ENCODE peak calls at places on chromosomes 13 and 19, in seven cellular contexts. W, I, O, N, S, G and P are unnamed samples.

GRCh38 chr13:44431150-44431549 is 57.5 kb downstream of the SERP2 start:
- DNase-seq in S (no peak), W (no peak), I (no peak), N (no peak), G (peak; percentile 70), O (no peak), P (no peak)

GRCh38 chr19:39223703-39224279 is 19.7 kb upstream of the SYCN start:
- DNase-seq in S (peak; percentile 48), W (no peak), G (no peak), O (peak; percentile 89), I (no peak), N (peak; percentile 22), P (no peak)

GRCh38 chr19:28972144-28972543 is 240.8 kb downstream of the UQCRFS1 start:
- DNase-seq in G (no peak), S (no peak), W (no peak), I (no peak), O (no peak), N (no peak), P (no peak)

GRCh38 chr13:49759503-49759902 is 33.0 kb downstream of the KPNA3 start:
- DNase-seq in N (no peak), I (no peak), W (no peak), G (no peak), O (no peak), S (no peak), P (no peak)

GRCh38 chr13:43273362-43273761 is 250.0 kb downstream of the DNAJC15 start:
- DNase-seq in S (no peak), W (no peak), G (no peak), O (no peak), N (no peak), I (no peak), P (no peak)

GRCh38 chr13:109345433-109345941 is 440.9 kb downstream of the IRS2 start:
- DNase-seq in G (no peak), W (no peak), O (no peak), I (no peak), N (peak; percentile 78), S (no peak), P (no peak)

GRCh38 chr13:97758317-97758716 is 195.2 kb upstream of the IPO5 start:
- DNase-seq in I (no peak), N (no peak), O (no peak), G (no peak), S (no peak), W (no peak), P (peak; percentile 53)

GRCh38 chr13:113152894-113153809 is 5.3 kb upstream of the PROZ start:
- DNase-seq in G (peak; percentile 36), S (peak; percentile 35), O (peak; percentile 73), W (no peak), I (no peak), N (no peak), P (no peak)

GRCh38 chr13:93861818-93862217 is 617.7 kb downstream of the DCT start:
- DNase-seq in S (no peak), O (no peak), I (no peak), N (no peak), G (no peak), W (no peak), P (no peak)

GRCh38 chr13:99981115-99982020 is at the start of gene ZIC2:
- DNase-seq in S (peak; percentile 81), N (no peak), I (no peak), G (no peak), O (peak; percentile 86), W (peak; percentile 73), P (no peak)

GRCh38 chr19:46495789-46496099 is at the start of gene PNMA8B:
- DNase-seq in O (peak; percentile 98), W (no peak), I (no peak), N (no peak), S (peak; percentile 67), G (no peak), P (no peak)

GRCh38 chr19:56727731-56728130 is 56.2 kb upstream of the ZNF835 start:
- DNase-seq in O (no peak), W (no peak), I (no peak), G (no peak), N (no peak), S (no peak), P (no peak)

GRCh38 chr19:17325881-17326594 is 8.6 kb downstream of the ANO8 start:
- DNase-seq in O (no peak), G (no peak), W (no peak), S (no peak), I (no peak), N (no peak), P (no peak)

GRCh38 chr19:39401549-39402416 is 4.9 kb upstream of the ZFP36 start:
- DNase-seq in S (no peak), G (peak; percentile 96), N (no peak), I (no peak), O (no peak), W (peak; percentile 78), P (no peak)

GRCh38 chr19:18263324-18264215 is 10.7 kb downstream of the IQCN start:
- DNase-seq in N (no peak), S (no peak), O (no peak), W (no peak), I (no peak), G (no peak), P (no peak)

GRCh38 chr13:28716511-28716910 is 2.3 kb downstream of the SLC46A3 start:
- DNase-seq in N (peak; percentile 90), S (no peak), I (no peak), G (no peak), O (no peak), W (peak; percentile 35), P (no peak)

GRCh38 chr19:38457690-38458405 is 24.4 kb downstream of the RYR1 start:
- DNase-seq in N (no peak), O (no peak), I (no peak), G (no peak), W (no peak), S (no peak), P (no peak)

GRCh38 chr13:98144501-98145350 is 1.8 kb downstream of the FARP1 start:
- DNase-seq in W (peak; percentile 8), I (no peak), N (peak; percentile 39), G (peak; percentile 86), S (no peak), O (peak; percentile 78), P (no peak)

GRCh38 chr13:26881154-26881553 is 120.6 kb upstream of the GPR12 start:
- DNase-seq in S (no peak), G (no peak), I (no peak), W (no peak), O (no peak), N (no peak), P (no peak)

GRCh38 chr13:94305934-94306333 is 173.5 kb downstream of the DCT start:
- DNase-seq in S (no peak), O (no peak), I (no peak), W (no peak), G (no peak), N (no peak), P (no peak)

GRCh38 chr19:20197747-20198146 is 30.7 kb downstream of the ZNF486 start:
- DNase-seq in I (no peak), W (no peak), G (no peak), O (no peak), N (no peak), S (no peak), P (no peak)

GRCh38 chr13:60627071-60627686 is 230.2 kb downstream of the TDRD3 start:
- DNase-seq in O (peak; percentile 91), G (peak; percentile 29), S (peak; percentile 32), W (peak; percentile 19), I (no peak), N (peak; percentile 42), P (peak; percentile 24)

GRCh38 chr19:11265785-11266236 is 3.5 kb upstream of the DOCK6 start:
- DNase-seq in I (no peak), S (peak; percentile 14), W (peak; percentile 56), G (peak; percentile 93), O (no peak), N (no peak), P (no peak)
- TF ChIP-seq POLR2AphosphoS5 in I (no peak), S (no peak), W (peak; percentile 49), G (peak; percentile 41), O (no peak), N (no peak), P (no peak)

GRCh38 chr19:8532170-8532569 is 18.2 kb upstream of the ZNF414 start:
- DNase-seq in W (no peak), N (no peak), I (no peak), S (no peak), O (no peak), G (peak; percentile 43), P (no peak)

GRCh38 chr19:8531470-8531869 is 17.5 kb upstream of the ZNF414 start:
- DNase-seq in G (no peak), O (no peak), I (no peak), N (no peak), W (no peak), S (no peak), P (no peak)

GRCh38 chr19:8539621-8540149 is 25.7 kb upstream of the ZNF414 start:
- DNase-seq in O (no peak), W (no peak), I (no peak), G (no peak), S (no peak), N (no peak), P (no peak)

GRCh38 chr19:8537099-8537498 is 23.1 kb upstream of the ZNF414 start:
- DNase-seq in O (no peak), G (no peak), W (no peak), I (no peak), N (no peak), S (no peak), P (no peak)

GRCh38 chr19:8536282-8536681 is 22.3 kb upstream of the ZNF414 start:
- DNase-seq in G (no peak), W (no peak), O (no peak), I (no peak), S (no peak), N (no peak), P (no peak)
- TF ChIP-seq EZH2 in G (no peak), W (no peak), O (no peak), I (no peak), S (no peak), N (no peak), P (no peak)

GRCh38 chr19:3361384-3362216 is 4.8 kb upstream of the NFIC start:
- DNase-seq in N (no peak), O (no peak), S (peak; percentile 59), G (no peak), W (no peak), I (no peak), P (no peak)

GRCh38 chr19:3358392-3358918 is 7.9 kb upstream of the NFIC start:
- DNase-seq in N (no peak), O (no peak), I (no peak), G (no peak), S (no peak), W (no peak), P (no peak)

GRCh38 chr19:3358919-3359849 is 7.2 kb upstream of the NFIC start:
- DNase-seq in S (peak; percentile 94), O (peak; percentile 33), N (no peak), G (no peak), I (no peak), W (no peak), P (no peak)

GRCh38 chr19:3360494-3361383 is 5.6 kb upstream of the NFIC start:
- DNase-seq in O (peak; percentile 57), W (no peak), S (peak; percentile 84), N (peak; percentile 47), I (no peak), G (no peak), P (no peak)

GRCh38 chr19:3359850-3360493 is 6.4 kb upstream of the NFIC start:
- DNase-seq in O (peak; percentile 54), S (peak; percentile 63), I (no peak), W (no peak), N (no peak), G (no peak), P (no peak)
- H3K27ac ChIP-seq in O (no peak overlapping the region), S (peak overlapping the region; percentile 96), I (peak overlapping the region; percentile 47), W (peak overlapping the region; percentile 93), N (peak overlapping the region; percentile 11), G (peak overlapping the region; percentile 57), P (peak overlapping the region; percentile 78)

GRCh38 chr19:11843741-11844140 is 4.8 kb upstream of the ZNF439 start:
- DNase-seq in O (no peak), I (no peak), N (no peak), G (no peak), S (no peak), W (no peak), P (no peak)
- TF ChIP-seq POLR2AphosphoS5 in O (no peak), I (no peak), N (no peak), G (no peak), S (no peak), W (no peak), P (no peak)